ENCODE peak calls at places on chromosomes 4 and X, in ten cellular contexts. F, N, Y, V, T, C, U, M, G and Z are unnamed samples.

GRCh38 chrX:55260806-55261205 is 3.9 kb downstream of the PAGE3 start:
- DNase-seq in M (no peak), U (no peak), T (no peak), F (no peak), Y (no peak), C (no peak), G (no peak), V (no peak), N (no peak), Z (no peak)

GRCh38 chrX:13750204-13750603 is 15.7 kb downstream of the OFD1 start:
- DNase-seq in F (peak), T (no peak), U (no peak), V (peak), G (no peak), C (no peak), M (peak), Y (peak), N (peak), Z (no peak)

GRCh38 chrX:148609766-148610698 is 109.6 kb downstream of the AFF2 start:
- DNase-seq in G (no peak), Y (no peak), C (no peak), U (no peak), T (peak), M (peak), V (peak), F (peak), N (no peak), Z (no peak)

GRCh38 chr4:140012688-140013087 is 141.3 kb downstream of the MAML3 start:
- DNase-seq in U (no peak), F (peak), M (peak), N (peak), Y (peak), V (peak), G (peak), T (peak), C (no peak), Z (peak)

GRCh38 chr4:113675731-113676707 is 85.5 kb downstream of the CAMK2D start:
- DNase-seq in T (no peak), M (no peak), U (no peak), N (peak), Y (no peak), V (peak), C (no peak), F (no peak), G (no peak), Z (no peak)

GRCh38 chr4:81601270-81601694 is 129.6 kb upstream of the RASGEF1B start:
- DNase-seq in C (no peak), T (no peak), U (no peak), Y (no peak), V (peak), N (no peak), M (no peak), F (no peak), G (no peak), Z (no peak)

GRCh38 chr4:8181844-8182243 is 17.2 kb upstream of the SH3TC1 start:
- DNase-seq in Y (no peak), V (peak), F (no peak), U (no peak), N (no peak), G (no peak), C (peak), M (no peak), T (no peak), Z (no peak)

GRCh38 chr4:181235361-181235760 is 1007.8 kb upstream of the TENM3 start:
- DNase-seq in Y (no peak), G (no peak), U (no peak), M (no peak), V (no peak), C (no peak), N (no peak), F (no peak), T (no peak), Z (no peak)

GRCh38 chr4:151930372-151930771 is 169.6 kb upstream of the GATB start:
- DNase-seq in M (no peak), G (no peak), C (no peak), Y (no peak), V (no peak), F (no peak), N (no peak), T (no peak), U (no peak), Z (no peak)

GRCh38 chr4:78602334-78602733 is 50.8 kb downstream of the ANXA3 start:
- DNase-seq in Y (no peak), M (no peak), G (no peak), U (no peak), N (peak), F (no peak), C (no peak), T (no peak), V (no peak), Z (no peak)

GRCh38 chr4:133150643-133151300 is 1.7 kb downstream of the PCDH10 start:
- DNase-seq in N (no peak), V (peak), U (no peak), G (no peak), T (peak), Y (no peak), M (no peak), F (no peak), C (no peak), Z (no peak)

GRCh38 chrX:109959356-109959871 is 43.5 kb upstream of the TMEM164 start:
- DNase-seq in V (no peak), T (no peak), M (no peak), Y (no peak), N (no peak), F (no peak), C (no peak), U (no peak), G (no peak), Z (no peak)

GRCh38 chr4:48954314-48954713 is 31.8 kb upstream of the CWH43 start:
- DNase-seq in N (no peak), V (no peak), Y (no peak), G (no peak), F (no peak), C (no peak), U (no peak), T (no peak), M (no peak), Z (no peak)

GRCh38 chrX:153873282-153874090 is 12.5 kb downstream of the L1CAM start:
- DNase-seq in U (no peak), Y (no peak), G (no peak), N (no peak), T (no peak), C (no peak), V (no peak), F (no peak), M (no peak), Z (no peak)

GRCh38 chr4:4575284-4576211 is 33.7 kb upstream of the STX18 start:
- DNase-seq in N (peak), T (peak), V (peak), F (no peak), U (peak), M (no peak), C (peak), Y (no peak), G (peak), Z (no peak)

GRCh38 chr4:139227729-139228404 is 50.8 kb upstream of the ELF2 start:
- DNase-seq in T (peak), N (no peak), F (no peak), M (peak), Y (no peak), V (no peak), G (no peak), U (no peak), C (no peak), Z (no peak)

GRCh38 chr4:6909970-6910339 is 329 bp downstream of the TBC1D14 start:
- DNase-seq in Y (no peak), N (no peak), C (peak), U (no peak), V (peak), M (no peak), F (no peak), G (no peak), T (no peak), Z (no peak)

GRCh38 chrX:136907626-136908025 is 27.1 kb upstream of the RBMX start:
- DNase-seq in Y (no peak), M (no peak), U (no peak), N (no peak), C (no peak), G (no peak), F (no peak), T (no peak), V (no peak), Z (no peak)

GRCh38 chr4:73599182-73599581 is 21.1 kb downstream of the RASSF6 start:
- DNase-seq in C (no peak), V (peak), N (peak), U (no peak), Y (peak), M (peak), F (peak), T (no peak), G (no peak), Z (no peak)

GRCh38 chr4:14225683-14226207 is 598.2 kb upstream of the BOD1L1 start:
- DNase-seq in G (no peak), U (no peak), C (no peak), M (no peak), F (no peak), Y (no peak), N (no peak), T (no peak), V (peak), Z (no peak)

GRCh38 chrX:152575331-152575730 is 62.4 kb upstream of the GABRQ start:
- DNase-seq in U (no peak), F (peak), C (no peak), G (no peak), M (no peak), N (no peak), T (no peak), V (no peak), Y (no peak), Z (no peak)

DNA sequence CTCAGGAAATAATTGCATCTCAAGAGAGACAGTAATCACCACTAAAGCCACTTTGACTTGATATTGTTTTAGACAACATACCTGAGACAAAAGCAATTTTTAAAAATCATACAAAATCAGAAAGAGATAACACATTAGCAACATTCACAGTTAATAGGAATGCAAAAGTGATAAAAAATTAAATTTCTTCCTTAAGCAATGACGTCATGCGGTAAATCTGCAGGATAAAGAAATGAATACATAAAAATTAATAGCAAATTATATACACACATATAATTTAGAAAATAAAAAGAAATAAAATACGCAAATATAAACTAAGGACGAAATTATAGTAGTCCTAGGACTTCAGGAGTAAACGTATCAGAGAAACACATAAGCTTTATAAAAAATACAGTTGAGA is 866.5 kb upstream of the PRKX start:
- DNase-seq in M (no peak), T (no peak), C (no peak), G (no peak), V (no peak), N (no peak), U (no peak), Y (no peak), F (no peak), Z (no peak)
- TF ChIP-seq CTCF in M (no peak), T (no peak), C (no peak), G (no peak), V (no peak), N (no peak), U (no peak), Y (no peak), F (no peak), Z (no peak)

DNA sequence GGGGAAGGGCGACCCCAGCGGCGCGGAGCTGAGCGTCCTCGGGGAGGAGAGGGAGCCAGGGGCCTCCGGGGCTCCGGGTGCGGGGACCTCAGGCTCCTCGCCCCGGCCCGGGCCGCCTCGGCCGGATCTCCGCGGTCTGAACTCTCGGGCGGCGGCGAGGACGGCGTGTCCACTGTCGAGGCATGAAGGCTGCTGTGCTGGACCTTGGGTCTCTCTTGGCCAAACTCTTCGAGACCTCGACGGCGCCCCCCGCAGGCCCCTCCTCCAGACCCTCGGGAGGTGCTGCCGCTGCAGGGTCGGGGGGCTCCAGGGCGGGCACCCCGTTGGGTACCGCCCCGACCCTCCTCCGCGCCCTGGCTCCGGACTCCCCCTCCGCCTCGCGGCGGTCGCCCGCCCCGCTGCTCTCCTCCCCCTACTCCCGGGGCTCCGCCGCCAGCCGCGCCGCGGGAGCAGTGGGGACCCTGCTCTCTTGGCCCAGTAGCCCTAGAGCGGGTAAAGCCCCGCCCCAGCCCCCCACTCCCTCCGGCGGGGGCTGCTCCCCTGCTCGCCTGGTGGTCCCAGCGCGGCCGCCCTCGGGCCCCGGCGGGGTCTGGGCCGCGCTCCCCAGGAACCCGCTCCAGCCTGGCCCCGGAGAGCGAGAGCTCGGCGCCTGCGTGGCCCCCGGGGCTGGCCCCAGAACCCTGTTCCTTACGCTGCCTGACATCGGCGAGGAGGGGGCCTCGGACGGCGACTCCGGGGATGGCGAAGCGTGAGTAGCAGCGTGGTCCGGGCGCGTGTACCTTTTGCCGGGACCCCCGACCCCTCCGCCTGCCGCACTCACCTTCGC is 604 bp downstream of the FAM149A start:
- DNase-seq in G (no peak), U (no peak), Y (no peak), N (no peak), M (no peak), C (no peak), V (peak), F (no peak), T (peak), Z (no peak)
- TF ChIP-seq CTCF in G (no peak), U (no peak), Y (no peak), N (no peak), M (peak), C (no peak), V (peak), F (no peak), T (no peak), Z (no peak)

DNA sequence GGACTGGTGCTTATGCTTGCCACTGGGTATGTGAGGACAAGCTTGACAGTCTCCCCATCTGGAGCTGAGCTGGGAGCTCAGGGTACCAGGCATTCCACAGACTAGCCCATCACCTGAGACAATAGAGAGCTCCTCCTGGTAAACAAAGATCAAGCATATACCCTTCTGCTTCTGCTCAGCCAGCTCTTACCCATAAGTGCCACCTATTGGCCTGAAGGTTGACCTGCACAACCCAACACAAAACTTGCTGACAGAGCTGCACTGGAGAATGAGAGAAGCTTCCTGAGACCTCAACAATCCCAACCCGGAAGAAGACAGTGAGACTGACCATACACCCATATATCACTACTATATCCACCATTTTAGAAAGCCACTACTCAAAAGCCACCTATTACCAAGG is 1049.2 kb upstream of the INTU start:
- DNase-seq in F (peak), M (no peak), U (no peak), N (peak), V (peak), C (no peak), G (no peak), T (no peak), Y (no peak), Z (no peak)
- TF ChIP-seq CTCF in F (peak), M (peak), U (no peak), N (peak), V (peak), C (no peak), G (no peak), T (no peak), Y (peak), Z (no peak)

GRCh38 chr4:185467991-185468390 is 3.5 kb downstream of the CCDC110 start:
- DNase-seq in V (no peak), N (no peak), Y (no peak), M (no peak), F (no peak), T (no peak), C (no peak), G (no peak), U (no peak), Z (no peak)

GRCh38 chr4:185465707-185466106 is 5.8 kb downstream of the CCDC110 start:
- DNase-seq in C (no peak), N (no peak), F (no peak), G (no peak), U (no peak), Y (no peak), M (no peak), V (no peak), T (no peak), Z (no peak)

GRCh38 chr4:185464887-185465286 is 6.6 kb downstream of the CCDC110 start:
- DNase-seq in C (no peak), T (no peak), G (no peak), V (no peak), N (no peak), F (no peak), U (no peak), Y (no peak), M (no peak), Z (no peak)

GRCh38 chr4:185468999-185469398 is 2.5 kb downstream of the CCDC110 start:
- DNase-seq in U (no peak), Y (no peak), G (no peak), T (no peak), N (no peak), F (no peak), M (no peak), V (no peak), C (no peak), Z (no peak)

GRCh38 chr4:185467101-185467500 is 4.4 kb downstream of the CCDC110 start:
- DNase-seq in N (no peak), Y (no peak), C (no peak), V (no peak), F (no peak), U (no peak), T (no peak), M (no peak), G (no peak), Z (no peak)
- TF ChIP-seq CTCF in N (no peak), Y (no peak), C (no peak), V (no peak), F (no peak), U (no peak), T (no peak), M (no peak), G (no peak), Z (no peak)

DNA sequence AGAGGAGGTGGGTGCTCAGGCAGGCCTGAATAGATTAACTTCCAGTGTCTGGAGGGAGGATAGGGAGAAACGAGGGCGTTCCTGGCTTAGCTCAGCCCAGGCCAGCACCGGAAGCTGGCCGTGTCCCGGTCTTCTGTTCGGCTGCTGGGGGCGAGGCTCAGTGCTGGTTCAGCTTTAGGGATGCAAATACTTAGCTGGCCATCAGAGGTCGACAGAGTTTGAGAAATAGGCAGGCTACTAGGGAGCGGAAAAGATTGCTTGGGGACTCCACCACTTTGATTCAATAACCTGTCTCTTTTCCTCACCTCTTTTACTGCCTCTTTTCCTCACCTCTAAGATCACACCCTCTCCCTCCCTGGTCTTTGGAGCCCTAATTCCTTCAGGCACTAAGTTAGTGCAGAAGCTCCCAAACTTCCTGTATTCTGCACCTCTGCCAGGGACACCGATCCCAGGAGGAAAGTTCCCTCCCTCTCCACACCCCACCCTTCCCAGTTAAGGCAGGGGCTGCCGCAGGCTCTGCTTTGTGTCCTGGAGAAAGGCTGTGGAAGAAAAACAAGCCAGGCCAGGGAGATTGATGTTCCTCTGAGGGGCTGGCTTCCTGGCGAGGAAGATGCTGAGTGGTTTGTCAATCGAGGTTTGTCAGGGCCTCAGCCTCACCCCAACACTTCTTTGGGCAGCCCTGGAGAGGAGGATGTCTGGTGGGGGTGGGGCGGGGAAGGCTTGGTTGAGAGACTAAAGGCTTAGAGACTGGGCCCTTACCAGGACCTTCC is 6.0 kb upstream of the EFNB1 start:
- DNase-seq in N (peak), C (no peak), M (peak), V (peak), Y (no peak), F (no peak), T (no peak), U (no peak), G (no peak), Z (no peak)
- TF ChIP-seq CTCF in N (peak), C (peak), M (peak), V (peak), Y (peak), F (peak), T (no peak), U (peak), G (no peak), Z (no peak)

DNA sequence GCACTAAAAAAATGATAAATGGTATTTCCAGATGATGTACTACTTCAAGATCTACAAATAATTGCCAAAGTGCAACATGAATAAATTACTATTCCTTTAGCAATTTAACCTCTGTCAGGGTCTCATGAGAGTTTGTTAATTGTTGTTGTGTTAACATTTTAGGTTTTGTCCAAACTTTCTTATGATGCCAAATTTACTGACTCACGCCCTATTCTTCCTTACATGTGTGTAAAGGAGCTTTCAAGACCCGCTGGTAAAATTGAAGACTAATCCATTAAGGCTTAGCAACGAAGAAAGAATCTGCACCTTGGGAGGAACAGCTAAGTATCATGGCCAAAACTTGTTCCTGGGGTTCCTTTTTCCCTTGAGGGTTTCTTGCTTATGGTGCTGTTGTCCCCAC is 252.7 kb upstream of the JADE1 start:
- DNase-seq in M (no peak), G (no peak), T (no peak), V (no peak), U (no peak), C (no peak), F (no peak), N (no peak), Y (no peak), Z (no peak)
- TF ChIP-seq CTCF in M (no peak), G (no peak), T (no peak), V (no peak), U (no peak), C (no peak), F (no peak), N (no peak), Y (no peak), Z (no peak)

DNA sequence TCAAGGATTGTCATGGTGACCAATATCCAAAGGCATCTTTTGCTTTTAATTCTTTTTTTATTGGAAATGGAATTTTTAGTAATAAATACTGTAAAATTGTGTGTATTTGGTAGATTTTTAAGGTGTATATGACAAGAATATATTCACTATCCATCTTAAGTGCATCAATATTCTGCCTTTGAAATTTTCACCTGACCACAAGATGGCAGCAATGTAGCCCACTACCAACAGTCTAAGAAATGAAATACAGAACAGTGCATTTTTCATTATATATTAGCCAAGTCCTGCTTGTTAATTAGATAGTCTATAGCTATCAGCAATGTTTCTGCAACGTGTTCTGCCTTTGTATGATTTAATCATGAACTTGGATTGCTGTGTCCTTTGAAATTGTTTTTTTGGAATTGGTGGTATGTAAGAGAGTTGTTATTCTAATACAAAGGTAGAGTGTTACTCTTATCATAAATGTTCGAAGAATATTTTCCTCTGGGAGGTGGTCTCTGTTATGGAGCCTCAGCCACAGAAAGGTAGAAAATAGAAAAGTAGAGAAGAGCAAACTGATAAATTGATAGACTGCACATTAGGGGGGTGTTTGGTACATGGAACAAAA is 38.2 kb downstream of the HPGDS start:
- DNase-seq in Y (peak), M (peak), U (no peak), C (no peak), V (peak), T (peak), G (no peak), F (peak), N (peak), Z (no peak)
- TF ChIP-seq CTCF in Y (peak), M (peak), U (peak), C (peak), V (peak), T (peak), G (peak), F (peak), N (peak), Z (no peak)